ENCODE peak calls at places on chromosome 18, in four cellular contexts. C is HepG2, B is GM12878, V is K562. I is an unnamed sample.
A peak's percentile ranks its signal among the peaks of the same experiment; 100 is the strongest.

GRCh38 chr18:47323158-47323557 is 71.7 kb upstream of the SKOR2 start:
- DNase-seq in C (no peak), B (no peak), V (no peak), I (no peak)

GRCh38 chr18:69951182-69951581 is 3.5 kb upstream of the CD226 start:
- DNase-seq in C (peak; percentile 9), B (no peak), V (no peak), I (no peak)

GRCh38 chr18:25423760-25424159 is 71.8 kb upstream of the ZNF521 start:
- DNase-seq in C (no peak), B (no peak), V (no peak), I (no peak)

GRCh38 chr18:49723648-49724180 is 89.6 kb downstream of the ACAA2 start:
- DNase-seq in C (peak; percentile 80), B (peak; percentile 43), V (no peak), I (no peak)

GRCh38 chr18:68854786-68855391 is 57.0 kb downstream of the CCDC102B start:
- DNase-seq in C (no peak), B (no peak), V (no peak), I (no peak)

GRCh38 chr18:69400253-69400975 is at the start of gene DOK6:
- DNase-seq in C (peak; percentile 84), B (no peak), V (no peak), I (peak; percentile 66)

GRCh38 chr18:22348521-22349316 is 69.0 kb downstream of the CTAGE1 start:
- DNase-seq in C (no peak), B (no peak), V (no peak), I (peak; percentile 57)

GRCh38 chr18:79506191-79507075 is 110.7 kb downstream of the NFATC1 start:
- DNase-seq in C (no peak), B (no peak), V (no peak), I (no peak)

GRCh38 chr18:36389811-36390581 is 92.5 kb downstream of the FHOD3 start:
- DNase-seq in C (no peak), B (no peak), V (no peak), I (no peak)

GRCh38 chr18:62938006-62938405 is 222.7 kb downstream of the PHLPP1 start:
- DNase-seq in C (no peak), B (no peak), V (no peak), I (no peak)

GRCh38 chr18:57743008-57743407 is 60.1 kb downstream of the ATP8B1 start:
- DNase-seq in C (no peak), B (no peak), V (no peak), I (no peak)
- TF ChIP-seq FOXK2 in C (no peak), B (no peak), V (no peak), I (no peak)

GRCh38 chr18:54828986-54829385 is 709 bp downstream of the RAB27B start:
- DNase-seq in C (no peak), B (no peak), V (no peak), I (no peak)
- TF ChIP-seq FOXK2 in C (no peak), B (no peak), V (no peak), I (no peak)

DNA sequence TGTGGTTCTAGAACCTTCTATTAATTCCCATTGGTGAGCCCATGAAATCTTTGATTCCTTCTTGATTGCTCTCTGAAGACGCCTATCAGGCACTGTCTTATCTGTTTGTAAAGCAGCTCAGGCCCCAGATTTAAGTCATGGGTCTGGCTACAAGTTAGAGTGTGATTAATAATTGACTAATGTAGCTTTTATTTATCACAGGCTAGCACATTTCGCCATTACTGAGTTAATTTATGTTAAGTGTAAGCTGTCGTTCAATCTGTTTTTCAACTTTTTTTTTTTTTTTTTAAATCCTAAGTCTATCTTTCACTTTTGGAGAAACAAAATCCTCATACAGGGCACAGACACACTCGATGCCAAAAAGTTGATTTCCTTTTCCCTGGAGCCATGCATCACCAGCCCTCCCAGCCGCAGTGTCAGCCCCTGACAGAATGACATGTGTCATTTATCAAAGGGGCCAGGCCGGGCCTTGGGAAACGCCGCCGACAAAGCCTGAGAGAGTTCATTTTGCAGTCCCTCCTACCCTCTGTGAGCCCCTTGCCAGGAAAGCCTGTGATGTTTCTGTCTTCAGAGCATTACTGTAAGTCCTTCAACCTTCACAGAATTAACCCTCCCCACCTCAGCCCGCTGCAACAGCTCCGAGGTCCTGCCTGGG is 15.8 kb downstream of the TSHZ1 start:
- DNase-seq in C (peak; percentile 16), B (no peak), V (peak; percentile 43), I (no peak)
- TF ChIP-seq FOXK2 in C (no peak), B (no peak), V (no peak), I (no peak)

DNA sequence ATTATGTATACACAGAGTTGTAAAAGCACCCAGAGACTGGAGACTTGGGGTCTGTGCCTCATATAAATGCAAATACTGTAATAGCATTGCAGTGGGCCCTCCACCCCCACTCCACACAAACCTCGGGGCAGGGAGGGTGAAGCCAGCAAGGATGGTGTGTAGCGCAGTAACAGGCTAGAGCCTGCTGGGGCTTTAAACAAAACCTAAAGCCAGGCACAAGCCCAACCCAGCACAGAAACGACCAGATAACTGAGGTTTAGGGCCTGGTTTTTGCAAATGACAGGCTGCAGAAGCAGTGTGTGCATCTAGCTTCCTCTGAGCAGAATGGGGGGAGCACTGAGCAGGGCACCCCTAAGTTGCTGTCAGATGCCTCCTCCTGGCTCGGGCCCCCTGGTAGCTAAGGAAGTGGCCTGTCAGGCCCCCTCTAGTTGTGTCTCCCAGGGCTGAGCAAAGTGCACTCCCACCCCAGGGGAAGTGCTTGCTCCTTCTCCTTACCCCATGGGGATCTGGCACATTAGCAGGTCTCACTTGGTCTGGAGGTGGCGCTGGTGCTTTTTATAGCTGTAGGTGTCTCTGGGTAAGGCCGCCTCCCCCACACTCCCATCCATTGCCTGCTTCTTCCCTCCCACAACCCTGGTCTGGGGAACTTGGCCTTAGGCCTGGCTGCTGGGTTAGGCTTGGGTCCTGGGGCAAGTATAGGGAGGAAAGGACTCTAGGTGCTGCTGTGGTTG is 135.1 kb downstream of the CELF4 start:
- DNase-seq in C (no peak), B (no peak), V (peak; percentile 18), I (peak; percentile 31)
- TF ChIP-seq FOXK2 in C (no peak), B (no peak), V (no peak), I (no peak)